ENCODE peak calls at places on chromosomes 7 and 10, in five cellular contexts. X is AG04449, N is GM23338, O is suprapubic skin, A is GM06990. D is an unnamed sample.

GRCh38 chr7:30224511-30225031 is 59.8 kb upstream of the ZNRF2 start:
- DNase-seq in X (peak), N (no peak), O (no peak), A (peak), D (peak)

GRCh38 chr10:11488126-11488525 is 123.3 kb downstream of the USP6NL start:
- DNase-seq in X (no peak), N (no peak), O (no peak), A (no peak), D (no peak)

GRCh38 chr10:71795248-71795647 is 21.9 kb upstream of the VSIR start:
- DNase-seq in X (no peak), N (peak), O (no peak), A (no peak), D (no peak)

GRCh38 chr10:6300106-6300783 is 97.5 kb downstream of the PFKFB3 start:
- DNase-seq in X (no peak), N (no peak), O (no peak), A (peak), D (peak)

GRCh38 chr7:142636751-142637150 is 112.5 kb upstream of the PRSS1 start:
- DNase-seq in X (no peak), N (no peak), O (no peak), A (no peak), D (no peak)

GRCh38 chr10:14074062-14074884 is 256.5 kb downstream of the FRMD4A start:
- DNase-seq in X (peak), N (peak), O (peak), A (no peak), D (no peak)

GRCh38 chr10:132764108-132764507 is 21.8 kb downstream of the NKX6-2 start:
- DNase-seq in X (no peak), N (no peak), O (no peak), A (no peak), D (no peak)

GRCh38 chr7:118214051-118214832 is 10.3 kb upstream of the ANKRD7 start:
- DNase-seq in X (peak), N (peak), O (peak), A (peak), D (peak)

GRCh38 chr7:129421717-129422250 is 12.4 kb upstream of the STRIP2 start:
- DNase-seq in X (no peak), N (no peak), O (no peak), A (no peak), D (no peak)

GRCh38 chr10:13788701-13789447 is 202.1 kb downstream of the PRPF18 start:
- DNase-seq in X (no peak), N (no peak), O (no peak), A (no peak), D (peak)

GRCh38 chr10:44975487-44976331 is 2.9 kb downstream of the DEPP1 start:
- DNase-seq in X (no peak), N (peak), O (peak), A (no peak), D (peak)

GRCh38 chr10:63977329-63977923 is 456.2 kb downstream of the REEP3 start:
- DNase-seq in X (no peak), N (peak), O (no peak), A (no peak), D (peak)

GRCh38 chr10:4359003-4359402 is 467.0 kb upstream of the AKR1E2 start:
- DNase-seq in X (no peak), N (peak), O (no peak), A (no peak), D (no peak)

GRCh38 chr7:2145835-2146580 is 86.7 kb downstream of the MAD1L1 start:
- DNase-seq in X (no peak), N (no peak), O (no peak), A (no peak), D (no peak)

GRCh38 chr7:140876519-140877248 is 48.0 kb downstream of the BRAF start:
- DNase-seq in X (peak), N (no peak), O (no peak), A (peak), D (peak)

GRCh38 chr7:6221340-6222319 is 50.8 kb downstream of the CYTH3 start:
- DNase-seq in X (no peak), N (no peak), O (no peak), A (no peak), D (peak)

GRCh38 chr10:99431190-99431549 is 746 bp upstream of the GOT1 start:
- DNase-seq in X (no peak), N (peak), O (peak), A (no peak), D (peak)

GRCh38 chr10:10056958-10057357 is 960.7 kb upstream of the CELF2 start:
- DNase-seq in X (no peak), N (peak), O (no peak), A (no peak), D (no peak)

GRCh38 chr10:71728218-71728737 is 8.7 kb upstream of the C10orf105 start:
- DNase-seq in X (no peak), N (no peak), O (no peak), A (no peak), D (peak)

GRCh38 chr10:32077896-32078295 is 21.7 kb upstream of the KIF5B start:
- DNase-seq in X (no peak), N (no peak), O (peak), A (no peak), D (no peak)

GRCh38 chr7:152382244-152382643 is 53.6 kb downstream of the KMT2C start:
- DNase-seq in X (no peak), N (no peak), O (no peak), A (no peak), D (no peak)

GRCh38 chr10:30963994-30964930 is 67.4 kb downstream of the ZNF438 start:
- DNase-seq in X (no peak), N (no peak), O (no peak), A (no peak), D (no peak)

GRCh38 chr10:6201511-6201975 is 1.2 kb upstream of the PFKFB3 start:
- DNase-seq in X (no peak), N (peak), O (peak), A (peak), D (peak)

GRCh38 chr10:27658788-27659187 is 86.8 kb downstream of the MKX start:
- DNase-seq in X (no peak), N (no peak), O (no peak), A (no peak), D (no peak)

GRCh38 chr10:69512901-69513300 is 60.3 kb downstream of the NEUROG3 start:
- DNase-seq in X (no peak), N (no peak), O (no peak), A (no peak), D (no peak)

GRCh38 chr10:120131183-120131582 is 238.7 kb downstream of the SEC23IP start:
- DNase-seq in X (no peak), N (peak), O (no peak), A (no peak), D (peak)

GRCh38 chr10:11204355-11204879 is 186.7 kb downstream of the CELF2 start:
- DNase-seq in X (no peak), N (peak), O (no peak), A (no peak), D (no peak)

GRCh38 chr7:90604383-90604782 is 8.3 kb downstream of the CDK14 start:
- DNase-seq in X (no peak), N (no peak), O (no peak), A (no peak), D (no peak)

GRCh38 chr7:98981701-98982100 is 103.4 kb downstream of the TRRAP start:
- DNase-seq in X (no peak), N (no peak), O (no peak), A (no peak), D (no peak)

GRCh38 chr7:30888783-30889182 is 22.9 kb upstream of the AQP1 start:
- DNase-seq in X (peak), N (no peak), O (no peak), A (no peak), D (no peak)

GRCh38 chr7:38330048-38330447 is 56.6 kb upstream of the TARP start:
- DNase-seq in X (no peak), N (no peak), O (no peak), A (no peak), D (no peak)

GRCh38 chr7:38335490-38336135 is 62.2 kb upstream of the TARP start:
- DNase-seq in X (peak), N (peak), O (no peak), A (peak), D (peak)

GRCh38 chr7:38330861-38331709 is 57.6 kb upstream of the TARP start:
- DNase-seq in X (no peak), N (peak), O (no peak), A (no peak), D (peak)

GRCh38 chr7:38334163-38334562 is 60.7 kb upstream of the TARP start:
- DNase-seq in X (no peak), N (no peak), O (no peak), A (no peak), D (no peak)

GRCh38 chr7:38335123-38335489 is 61.7 kb upstream of the TARP start:
- DNase-seq in X (no peak), N (no peak), O (no peak), A (no peak), D (no peak)
- H3K4me3 ChIP-seq in X (peak), N (no peak), O (no peak), A (peak), D (peak)

GRCh38 chr10:34018811-34019210 is 684.3 kb upstream of the NRP1 start:
- DNase-seq in X (no peak), N (no peak), O (no peak), A (no peak), D (no peak)
- TF ChIP-seq CTCF in X (no peak), N (no peak), O (no peak), A (no peak), D (no peak)

GRCh38 chr7:34222722-34223121 is 317.4 kb downstream of the BMPER start:
- DNase-seq in X (no peak), N (no peak), O (no peak), A (no peak), D (no peak)

GRCh38 chr7:34222316-34222715 is 317.0 kb downstream of the BMPER start:
- DNase-seq in X (no peak), N (peak), O (no peak), A (no peak), D (no peak)

GRCh38 chr7:34220501-34220900 is 315.2 kb downstream of the BMPER start:
- DNase-seq in X (no peak), N (no peak), O (no peak), A (no peak), D (no peak)

GRCh38 chr7:34219153-34219552 is 313.8 kb downstream of the BMPER start:
- DNase-seq in X (no peak), N (no peak), O (no peak), A (no peak), D (no peak)

DNA sequence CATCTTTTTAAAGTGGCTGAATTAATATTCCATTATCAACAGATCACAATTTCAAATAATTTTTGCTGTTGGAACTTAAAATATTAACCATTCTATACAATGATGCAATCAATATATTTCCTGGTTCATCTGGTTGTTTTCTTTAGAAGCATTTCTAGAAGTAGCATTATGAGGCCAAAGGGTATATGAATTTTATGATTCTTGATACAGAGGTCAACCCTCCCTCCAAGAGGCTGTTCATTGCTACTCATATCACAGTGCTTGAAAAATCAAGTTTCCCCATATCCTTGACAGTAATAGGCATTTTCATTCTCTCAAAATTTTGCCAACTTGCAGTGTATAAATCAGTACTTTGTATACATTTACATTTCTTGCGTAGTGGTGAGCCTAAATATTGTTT is 312.6 kb downstream of the BMPER start:
- DNase-seq in X (no peak), N (no peak), O (no peak), A (no peak), D (no peak)
- H3K4me3 ChIP-seq in X (no peak), N (no peak), O (no peak), A (no peak), D (no peak)

DNA sequence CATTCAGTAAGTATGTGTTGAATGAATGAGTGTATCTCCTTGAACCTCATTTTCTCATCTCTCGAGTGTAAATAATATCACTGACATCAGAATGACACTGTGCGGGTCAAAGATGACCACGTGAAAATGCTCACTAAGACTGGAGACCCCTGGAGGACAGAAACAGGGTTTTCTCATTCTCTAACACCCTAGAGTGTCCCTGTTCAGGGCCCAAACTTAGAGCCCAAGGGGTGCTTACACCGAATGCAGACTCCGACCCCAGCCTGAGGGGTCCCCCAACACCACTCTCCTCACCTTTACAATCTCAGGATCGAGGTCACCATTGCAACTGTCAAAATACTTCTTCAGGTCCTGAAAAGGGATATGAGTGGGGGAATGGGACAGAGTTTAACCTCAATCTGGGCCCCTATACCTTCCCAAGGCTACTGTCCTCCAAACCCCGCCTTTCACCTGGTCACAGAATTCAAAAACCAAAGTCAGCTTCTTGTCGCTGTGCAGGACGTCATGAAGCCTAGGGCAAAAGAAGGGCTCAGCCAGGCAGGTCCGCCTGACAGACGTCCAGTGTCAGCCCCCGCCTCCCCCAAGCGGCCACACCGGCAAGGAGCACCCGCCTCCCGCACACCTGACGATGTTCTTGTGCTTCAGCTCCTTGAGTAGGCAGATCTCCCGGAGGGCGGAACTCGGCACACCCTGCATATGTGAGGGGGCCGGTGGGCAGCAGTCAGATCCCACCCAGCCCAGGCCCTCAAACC is 1.2 kb downstream of the CDK5 start:
- DNase-seq in X (no peak), N (peak), O (no peak), A (no peak), D (no peak)
- TF ChIP-seq CTCF in X (no peak), N (peak), O (no peak), A (no peak), D (no peak)

GRCh38 chr10:107626862-107627261 is 462.4 kb upstream of the SORCS1 start:
- DNase-seq in X (no peak), N (no peak), O (no peak), A (no peak), D (no peak)
- H3K4me3 ChIP-seq in X (no peak), N (no peak), O (no peak), A (no peak), D (no peak)

DNA sequence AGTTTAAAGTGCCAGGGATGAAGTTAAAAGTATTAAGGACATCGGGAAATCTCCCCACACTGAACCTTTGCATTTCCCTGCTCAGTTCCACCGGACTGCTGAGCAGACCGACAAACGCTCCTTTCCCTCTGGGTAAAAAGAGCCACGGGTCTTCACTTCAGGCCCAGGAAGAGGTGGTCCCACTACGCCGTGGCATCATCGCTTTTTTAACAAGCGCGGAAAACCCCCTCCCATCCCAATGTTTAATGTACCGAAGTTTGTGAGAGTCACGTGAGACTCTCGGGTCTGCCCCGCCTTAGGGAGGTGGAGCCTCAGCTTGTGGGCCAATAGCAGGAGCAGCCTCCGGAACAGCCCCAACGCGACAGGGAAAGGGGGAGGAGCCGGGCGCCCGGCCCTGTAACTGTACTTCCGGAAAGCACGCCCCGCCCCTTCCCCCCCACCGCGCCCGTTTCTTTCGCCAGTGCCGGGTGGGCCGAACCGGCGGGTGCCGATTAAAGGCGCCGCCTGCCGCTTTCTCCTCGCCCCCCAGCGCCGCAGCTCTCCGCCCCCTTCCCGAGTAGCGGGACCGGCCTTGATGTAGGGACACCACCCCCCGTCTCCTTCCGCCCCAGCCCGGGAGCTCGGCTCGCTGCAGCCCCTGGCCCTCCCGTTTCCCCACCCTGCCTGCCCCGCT is 2.3 kb upstream of the TRIM8 start:
- DNase-seq in X (peak), N (peak), O (peak), A (peak), D (peak)
- TF ChIP-seq CTCF in X (no peak), N (no peak), O (no peak), A (peak), D (no peak)

GRCh38 chr7:7773334-7774308 is 55.2 kb upstream of the RPA3 start:
- DNase-seq in X (no peak), N (no peak), O (no peak), A (peak), D (peak)
- H3K4me3 ChIP-seq in X (no peak), N (no peak), O (no peak), A (no peak), D (peak)

DNA sequence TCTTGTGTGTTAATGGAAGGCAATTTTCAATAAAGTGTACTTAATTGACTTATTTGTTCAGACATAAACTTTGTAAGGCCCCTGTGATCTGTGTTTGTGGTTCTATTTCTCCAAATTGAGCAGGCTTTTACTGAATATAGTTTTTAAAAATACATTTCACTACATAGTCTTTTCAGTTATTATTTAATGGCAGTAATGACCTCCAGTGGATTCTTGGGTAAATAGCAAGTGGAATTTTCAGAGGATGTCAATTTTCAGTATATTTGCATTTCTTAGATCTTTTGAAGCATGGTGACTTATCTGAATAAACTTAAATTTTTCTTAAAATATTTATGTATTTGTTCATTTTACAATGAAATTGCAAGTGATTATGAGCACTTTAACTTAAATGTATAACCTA is 203.1 kb upstream of the PCLO start:
- DNase-seq in X (no peak), N (no peak), O (no peak), A (no peak), D (no peak)
- TF ChIP-seq CTCF in X (no peak), N (peak), O (no peak), A (no peak), D (no peak)

GRCh38 chr7:78523903-78524302 is 725.3 kb downstream of the PHTF2 start:
- DNase-seq in X (no peak), N (peak), O (no peak), A (no peak), D (no peak)
- H3K4me3 ChIP-seq in X (no peak), N (no peak), O (no peak), A (no peak), D (no peak)

DNA sequence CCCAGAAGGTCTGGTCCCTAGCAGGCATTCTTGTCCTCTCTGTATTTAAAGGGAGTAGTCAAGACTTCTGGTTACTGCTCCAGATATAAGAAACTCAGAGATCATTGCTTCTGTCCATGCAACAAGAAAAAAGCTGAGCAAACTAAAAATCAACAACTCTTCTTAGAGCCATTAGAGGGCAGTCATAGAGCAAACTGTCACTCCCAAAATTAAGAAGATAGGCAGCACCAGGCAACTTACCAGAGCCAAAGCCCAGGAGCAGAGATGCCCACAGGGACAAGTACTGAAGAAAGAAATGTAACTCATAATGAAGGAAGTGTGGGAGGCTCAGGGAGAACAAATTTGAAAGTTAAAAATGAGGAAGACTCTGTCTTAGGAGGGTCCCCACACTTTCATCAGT is 472.9 kb upstream of the COBL start:
- DNase-seq in X (no peak), N (peak), O (no peak), A (no peak), D (no peak)
- TF ChIP-seq CTCF in X (no peak), N (peak), O (no peak), A (no peak), D (no peak)